ENCODE peak calls at places on chromosomes 2 and 18, in seven cellular contexts. B is neuronal stem cell, O is fibroblast of lung, R is GM23248, N is MM.1S, G is astrocyte, V is endodermal cell. L is an unnamed sample.

GRCh38 chr2:234869969-234870368 is 81.8 kb upstream of the SH3BP4 start:
- DNase-seq in V (no peak), O (no peak), N (no peak), G (no peak), B (no peak), R (no peak), L (no peak)

GRCh38 chr18:61203151-61203550 is 130.1 kb upstream of the CDH20 start:
- DNase-seq in V (no peak), R (peak), O (no peak), G (peak), B (no peak), N (no peak), L (no peak)

GRCh38 chr2:60867007-60867406 is 14.4 kb upstream of the REL start:
- DNase-seq in G (no peak), R (no peak), V (no peak), N (no peak), O (no peak), B (no peak), L (no peak)

GRCh38 chr2:152624805-152625204 is 92.5 kb downstream of the PRPF40A start:
- DNase-seq in V (no peak), G (peak), N (no peak), O (peak), B (no peak), R (no peak), L (no peak)

GRCh38 chr18:46152436-46152807 is 48.2 kb downstream of the HAUS1 start:
- DNase-seq in G (peak), V (no peak), N (no peak), B (no peak), O (peak), R (peak), L (no peak)

GRCh38 chr2:196685792-196686191 is 46.3 kb downstream of the CCDC150 start:
- DNase-seq in B (no peak), O (no peak), N (no peak), G (no peak), V (no peak), R (no peak), L (no peak)

GRCh38 chr2:60873381-60873780 is 8.0 kb upstream of the REL start:
- DNase-seq in N (peak), R (no peak), O (no peak), V (no peak), B (no peak), G (no peak), L (no peak)

GRCh38 chr2:38146917-38147307 is 71.0 kb upstream of the CYP1B1 start:
- DNase-seq in O (peak), R (peak), N (no peak), B (no peak), V (peak), G (peak), L (no peak)

GRCh38 chr18:78704960-78705600 is 274.5 kb upstream of the SALL3 start:
- DNase-seq in R (no peak), N (no peak), G (no peak), B (no peak), O (no peak), V (no peak), L (no peak)

GRCh38 chr18:79512461-79513380 is 117.0 kb downstream of the NFATC1 start:
- DNase-seq in R (no peak), N (no peak), O (no peak), V (peak), B (no peak), G (no peak), L (no peak)

GRCh38 chr2:230593765-230594164 is 118.9 kb upstream of the CAB39 start:
- DNase-seq in B (no peak), O (no peak), R (no peak), G (no peak), V (no peak), N (no peak), L (no peak)

GRCh38 chr2:130357864-130358263 is 2.0 kb downstream of the PTPN18 start:
- DNase-seq in N (no peak), R (no peak), V (no peak), G (no peak), B (no peak), O (no peak), L (no peak)

GRCh38 chr2:56770490-56770889 is 586.7 kb downstream of the CCDC85A start:
- DNase-seq in N (no peak), V (no peak), R (peak), G (peak), B (no peak), O (no peak), L (no peak)

GRCh38 chr2:51597086-51597485 is 565.2 kb upstream of the NRXN1 start:
- DNase-seq in V (no peak), R (no peak), N (peak), G (no peak), O (no peak), B (no peak), L (no peak)

GRCh38 chr2:26269571-26270170 is 24.9 kb downstream of the HADHB start:
- DNase-seq in V (no peak), R (peak), N (no peak), B (no peak), O (peak), G (no peak), L (no peak)

GRCh38 chr2:224111576-224111975 is 72.5 kb upstream of the SERPINE2 start:
- DNase-seq in O (no peak), N (no peak), G (no peak), V (no peak), B (no peak), R (peak), L (no peak)

GRCh38 chr2:188320861-188321260 is 29.2 kb downstream of the GULP1 start:
- DNase-seq in R (no peak), N (no peak), O (no peak), B (no peak), V (no peak), G (no peak), L (no peak)

GRCh38 chr2:8536686-8537571 is 144.9 kb upstream of the ID2 start:
- DNase-seq in N (no peak), V (no peak), R (peak), O (no peak), B (no peak), G (peak), L (no peak)

GRCh38 chr2:47404356-47404755 is 1.4 kb downstream of the MSH2 start:
- DNase-seq in B (no peak), G (no peak), V (peak), R (no peak), O (no peak), N (no peak), L (no peak)

GRCh38 chr2:127909019-127909418 is 23.3 kb upstream of the AMMECR1L start:
- DNase-seq in O (no peak), V (peak), G (no peak), R (no peak), B (no peak), N (no peak), L (no peak)

GRCh38 chr2:176128172-176129012 is 1.1 kb upstream of the HOXD8 start:
- DNase-seq in V (peak), N (no peak), G (no peak), O (no peak), B (no peak), R (peak), L (no peak)

GRCh38 chr2:200616656-200617055 is 30.8 kb downstream of the AOX1 start:
- DNase-seq in R (peak), N (no peak), B (no peak), V (no peak), O (peak), G (no peak), L (no peak)

GRCh38 chr2:23427976-23428375 is 43.0 kb downstream of the KLHL29 start:
- DNase-seq in N (no peak), B (no peak), G (no peak), R (no peak), V (peak), O (no peak), L (no peak)

GRCh38 chr2:238295144-238296112 is 7.0 kb upstream of the PER2 start:
- DNase-seq in G (no peak), N (no peak), R (no peak), O (no peak), B (no peak), V (no peak), L (no peak)
- H3K27ac ChIP-seq in G (no peak), N (no peak), R (no peak), O (no peak), B (no peak), V (no peak), L (no peak)

GRCh38 chr2:64606495-64607363 is 47.0 kb downstream of the SERTAD2 start:
- DNase-seq in G (no peak), B (no peak), N (no peak), R (peak), V (peak), O (peak), L (no peak)
- H3K4me3 ChIP-seq in G (no peak), B (no peak), N (no peak), R (peak), V (no peak), O (peak), L (no peak)

GRCh38 chr18:35134190-35134730 is 93.0 kb downstream of the MAPRE2 start:
- DNase-seq in V (no peak), N (no peak), G (no peak), O (no peak), R (no peak), B (no peak), L (no peak)

GRCh38 chr18:35139517-35139916 is 98.3 kb downstream of the MAPRE2 start:
- DNase-seq in O (no peak), N (no peak), R (no peak), G (no peak), B (no peak), V (peak), L (no peak)

GRCh38 chr18:35138773-35139172 is 97.6 kb downstream of the MAPRE2 start:
- DNase-seq in N (no peak), B (no peak), G (no peak), V (no peak), R (no peak), O (no peak), L (no peak)

GRCh38 chr18:35136248-35136647 is 95.0 kb downstream of the MAPRE2 start:
- DNase-seq in R (no peak), G (no peak), O (no peak), N (no peak), B (no peak), V (no peak), L (no peak)

GRCh38 chr18:35137632-35138031 is 96.4 kb downstream of the MAPRE2 start:
- DNase-seq in B (no peak), G (no peak), V (no peak), R (no peak), O (no peak), N (no peak), L (no peak)
- H3K9ac ChIP-seq in B (no peak), G (no peak), V (no peak), R (no peak), O (no peak), N (no peak), L (no peak)

GRCh38 chr2:229206548-229206947 is 64.5 kb downstream of the PID1 start:
- DNase-seq in N (no peak), B (no peak), O (peak), V (no peak), R (no peak), G (no peak), L (no peak)
- H3K27ac ChIP-seq in N (no peak), B (no peak), O (no peak), V (no peak), R (no peak), G (no peak), L (no peak)

DNA sequence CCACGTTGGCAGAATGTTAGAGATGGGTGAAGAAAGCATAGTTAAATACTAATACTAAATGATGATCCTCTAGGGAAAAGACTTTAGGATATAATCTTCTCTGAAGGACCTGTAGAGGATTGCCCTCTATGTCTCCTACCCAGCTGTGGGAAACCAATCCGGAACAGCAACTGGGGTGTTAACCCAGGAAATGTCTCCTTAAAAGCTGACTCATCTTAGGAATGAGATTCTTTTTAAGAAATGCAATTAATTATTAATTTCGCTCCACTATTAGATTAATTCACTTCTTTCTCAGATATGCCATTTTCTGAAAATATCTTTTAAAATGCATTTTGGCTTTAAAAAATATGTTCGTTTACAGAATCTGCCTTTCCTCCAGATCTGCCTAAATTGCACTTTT is 7.4 kb downstream of the SCN3A start:
- DNase-seq in R (no peak), G (no peak), N (no peak), B (no peak), V (no peak), O (no peak), L (no peak)
- H3K4me3 ChIP-seq in R (no peak), G (no peak), N (no peak), B (no peak), V (no peak), O (no peak), L (no peak)

GRCh38 chr2:225893151-225893550 is 493.6 kb downstream of the NYAP2 start:
- DNase-seq in N (no peak), V (no peak), B (no peak), G (no peak), O (peak), R (no peak), L (no peak)

GRCh38 chr2:225891013-225891412 is 491.5 kb downstream of the NYAP2 start:
- DNase-seq in R (no peak), N (no peak), G (no peak), O (no peak), B (no peak), V (no peak), L (no peak)

GRCh38 chr2:225894240-225894980 is 494.9 kb downstream of the NYAP2 start:
- DNase-seq in R (peak), B (no peak), N (no peak), G (peak), O (peak), V (no peak), L (no peak)

GRCh38 chr2:225895126-225895525 is 495.6 kb downstream of the NYAP2 start:
- DNase-seq in G (peak), O (peak), B (no peak), R (peak), V (no peak), N (no peak), L (no peak)

DNA sequence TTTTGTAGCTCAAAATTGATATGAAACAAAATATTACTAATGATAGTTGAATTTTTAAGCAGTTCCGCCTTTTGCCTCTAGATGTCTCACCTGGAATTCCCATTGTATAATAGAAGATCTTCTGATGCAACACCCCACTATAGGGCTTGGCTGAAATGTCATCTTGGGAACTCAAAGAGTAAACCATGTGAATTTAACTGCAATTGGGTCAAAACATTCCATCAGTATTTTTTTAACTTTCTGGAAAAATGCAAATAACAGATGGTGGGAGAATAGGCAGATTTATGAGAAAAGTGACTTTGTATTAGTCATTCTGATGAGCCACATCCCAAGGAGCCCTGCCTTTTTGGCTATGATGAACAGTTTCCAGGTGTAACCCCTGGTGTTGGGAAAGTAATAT is 489.9 kb downstream of the NYAP2 start:
- DNase-seq in G (peak), N (peak), V (no peak), R (peak), O (peak), B (no peak), L (peak)
- H3K9ac ChIP-seq in G (no peak), N (no peak), V (no peak), R (no peak), O (no peak), B (no peak), L (no peak)

GRCh38 chr2:219499555-219499954 is 864 bp downstream of the GMPPA start:
- DNase-seq in R (peak), N (no peak), G (no peak), V (no peak), B (no peak), O (no peak), L (no peak)
- H3K27ac ChIP-seq in R (no peak), N (no peak), G (peak), V (no peak), B (no peak), O (peak), L (peak)

GRCh38 chr18:32468147-32468845 is 2.4 kb downstream of the GAREM1 start:
- DNase-seq in O (no peak), B (no peak), G (no peak), N (peak), V (no peak), R (no peak), L (no peak)
- H3K4me3 ChIP-seq in O (no peak), B (no peak), G (no peak), N (peak), V (no peak), R (no peak), L (no peak)